ENCODE peak calls at places on chromosomes 4 and X, in four cellular contexts. G is cardiac fibroblast, E is left lobe of liver, F is GM23248. N is an unnamed sample.

GRCh38 chr4:78235800-78236199 is 178.7 kb downstream of the FRAS1 start:
- DNase-seq in G (no peak), E (no peak), F (no peak), N (no peak)

GRCh38 chr4:100254237-100254636 is 64.0 kb upstream of the DDIT4L start:
- DNase-seq in G (no peak), E (no peak), F (no peak), N (no peak)

GRCh38 chr4:2222838-2223237 is 19.1 kb downstream of the HAUS3 start:
- DNase-seq in G (no peak), E (no peak), F (no peak), N (no peak)

GRCh38 chr4:98627883-98628282 is 30.5 kb downstream of the TSPAN5 start:
- DNase-seq in G (peak; percentile 83), E (no peak), F (peak; percentile 71), N (peak; percentile 33)

GRCh38 chr4:96390404-96390803 is 550.5 kb downstream of the PDHA2 start:
- DNase-seq in G (no peak), E (no peak), F (no peak), N (no peak)

GRCh38 chrX:13816899-13817298 is at the start of gene GPM6B:
- DNase-seq in G (no peak), E (no peak), F (no peak), N (no peak)

GRCh38 chr4:140851032-140851636 is 94.9 kb upstream of the TBC1D9 start:
- DNase-seq in G (peak; percentile 77), E (no peak), F (peak; percentile 73), N (peak; percentile 88)

GRCh38 chr4:121125486-121125885 is 38.6 kb downstream of the TNIP3 start:
- DNase-seq in G (no peak), E (no peak), F (no peak), N (no peak)

GRCh38 chrX:150163181-150163930 is 199.8 kb upstream of the MAMLD1 start:
- DNase-seq in G (peak; percentile 17), E (no peak), F (no peak), N (no peak)

GRCh38 chr4:141133146-141134006 is at the start of gene RNF150:
- DNase-seq in G (peak; percentile 86), E (peak; percentile 73), F (peak; percentile 92), N (peak; percentile 97)

GRCh38 chr4:95963456-95963855 is 123.6 kb downstream of the PDHA2 start:
- DNase-seq in G (no peak), E (no peak), F (no peak), N (no peak)

GRCh38 chr4:43330288-43330687 is 437.8 kb downstream of the GRXCR1 start:
- DNase-seq in G (peak; percentile 46), E (no peak), F (peak; percentile 85), N (no peak)

GRCh38 chrX:48924270-48924669 is 5.4 kb upstream of the PIM2 start:
- DNase-seq in G (no peak), E (no peak), F (no peak), N (no peak)

GRCh38 chr4:140730108-140730507 is 26.1 kb downstream of the TBC1D9 start:
- DNase-seq in G (no peak), E (no peak), F (no peak), N (no peak)

GRCh38 chr4:2731907-2732314 is 24.2 kb downstream of the TNIP2 start:
- DNase-seq in G (no peak), E (no peak), F (no peak), N (no peak)

GRCh38 chr4:67292045-67292444 is 253.3 kb downstream of the CENPC start:
- DNase-seq in G (no peak), E (no peak), F (no peak), N (no peak)

GRCh38 chrX:1564750-1565683 is 26.4 kb upstream of the AKAP17A start:
- DNase-seq in G (no peak), E (peak; percentile 24), F (no peak), N (no peak)

GRCh38 chrX:83512111-83512510 is 4.0 kb downstream of the POU3F4 start:
- DNase-seq in G (no peak), E (no peak), F (no peak), N (no peak)

GRCh38 chrX:154800508-154801207 is 4.6 kb downstream of the MPP1 start:
- DNase-seq in G (peak; percentile 9), E (no peak), F (no peak), N (no peak)